ENCODE peak calls at places on chromosomes 2 and 18, in four cellular contexts. D, H, G and L are unnamed samples.

GRCh38 chr2:71700041-71700879 is 246.9 kb downstream of the DYSF start:
- DNase-seq in G (no peak), H (no peak), D (no peak), L (no peak)

GRCh38 chr2:227308784-227309183 is 16.3 kb upstream of the MFF start:
- DNase-seq in D (no peak), G (no peak), H (no peak), L (no peak)

GRCh38 chr2:3595409-3595808 is 497 bp downstream of the COLEC11 start:
- DNase-seq in H (no peak), G (no peak), D (no peak), L (no peak)

GRCh38 chr2:61419129-61419528 is 51.8 kb downstream of the USP34 start:
- DNase-seq in G (no peak), D (no peak), H (no peak), L (no peak)

GRCh38 chr2:148999451-148999891 is 39.0 kb upstream of the LYPD6B start:
- DNase-seq in H (no peak), G (no peak), D (no peak), L (no peak)

GRCh38 chr18:63188063-63188462 is 131.5 kb downstream of the BCL2 start:
- DNase-seq in H (no peak), D (no peak), G (no peak), L (no peak)

GRCh38 chr2:174120346-174120745 is 128.0 kb downstream of the OLA1 start:
- DNase-seq in H (peak; percentile 29), D (no peak), G (no peak), L (no peak)

GRCh38 chr2:54543736-54544396 is 87.7 kb downstream of the SPTBN1 start:
- DNase-seq in D (no peak), H (no peak), G (no peak), L (no peak)

GRCh38 chr2:204315236-204315662 is 230.0 kb upstream of the PARD3B start:
- DNase-seq in D (no peak), H (no peak), G (no peak), L (no peak)

GRCh38 chr2:176490061-176490861 is 221.0 kb downstream of the MTX2 start:
- DNase-seq in G (peak; percentile 36), H (no peak), D (no peak), L (peak; percentile 56)

GRCh38 chr2:204538179-204539009 is 6.9 kb upstream of the PARD3B start:
- DNase-seq in D (no peak), G (peak; percentile 57), H (no peak), L (peak; percentile 33)

GRCh38 chr2:6525371-6525770 is 340.3 kb downstream of the CMPK2 start:
- DNase-seq in H (no peak), D (no peak), G (no peak), L (no peak)

GRCh38 chr2:129902731-129903585 is 76.5 kb upstream of the RAB6C start:
- DNase-seq in G (no peak), H (no peak), D (peak; percentile 82), L (no peak)

GRCh38 chr2:112156152-112156986 is 18.2 kb downstream of the FBLN7 start:
- DNase-seq in H (peak; percentile 38), G (no peak), D (no peak), L (no peak)

GRCh38 chr18:21439453-21439852 is 161.1 kb downstream of the ESCO1 start:
- DNase-seq in H (no peak), D (no peak), G (no peak), L (no peak)

GRCh38 chr18:24878289-24878688 is 417.9 kb downstream of the HRH4 start:
- DNase-seq in G (no peak), D (no peak), H (no peak), L (peak; percentile 34)

GRCh38 chr18:12703714-12704113 is 872 bp downstream of the PSMG2 start:
- DNase-seq in G (no peak), H (peak; percentile 15), D (no peak), L (no peak)